ENCODE peak calls at places on chromosomes 7 and 10, in six cellular contexts. D, Z, J, G, O and U are unnamed samples.

GRCh38 chr7:106615808-106616691 is 44.9 kb downstream of the CCDC71L start:
- DNase-seq in D (no peak), Z (no peak), J (no peak), G (no peak), O (no peak), U (no peak)

GRCh38 chr7:133551471-133551870 is 298.6 kb downstream of the EXOC4 start:
- DNase-seq in D (no peak), Z (no peak), J (no peak), G (no peak), O (no peak), U (no peak)

GRCh38 chr7:116451958-116452729 is 47.4 kb upstream of the CAV2 start:
- DNase-seq in D (no peak), Z (no peak), J (no peak), G (no peak), O (no peak), U (no peak)

GRCh38 chr7:591856-592628 is 72.4 kb upstream of the PDGFA start:
- DNase-seq in D (no peak), Z (no peak), J (no peak), G (no peak), O (no peak), U (no peak)

GRCh38 chr7:4665661-4666060 is 16.4 kb upstream of the FOXK1 start:
- DNase-seq in D (no peak), Z (no peak), J (no peak), G (no peak), O (peak; percentile 81), U (peak; percentile 62)

GRCh38 chr7:130758429-130759056 is 24.5 kb upstream of the KLF14 start:
- DNase-seq in D (peak; percentile 37), Z (no peak), J (peak; percentile 65), G (peak; percentile 16), O (peak; percentile 68), U (peak; percentile 11)

GRCh38 chr7:117872565-117873055 is 631 bp downstream of the CTTNBP2 start:
- DNase-seq in D (no peak), Z (no peak), J (no peak), G (no peak), O (peak; percentile 16), U (no peak)

GRCh38 chr10:74738985-74739567 is 87.3 kb upstream of the KAT6B start:
- DNase-seq in D (no peak), Z (peak; percentile 45), J (peak; percentile 97), G (peak; percentile 18), O (peak; percentile 26), U (no peak)

GRCh38 chr7:88229302-88229870 is 9.5 kb upstream of the SRI start:
- DNase-seq in D (no peak), Z (no peak), J (no peak), G (no peak), O (no peak), U (no peak)

GRCh38 chr10:106565546-106565945 is 599.0 kb downstream of the SORCS1 start:
- DNase-seq in D (peak; percentile 59), Z (no peak), J (no peak), G (no peak), O (peak; percentile 27), U (peak; percentile 70)

GRCh38 chr10:110803830-110804338 is 67.8 kb upstream of the PDCD4 start:
- DNase-seq in D (peak; percentile 43), Z (no peak), J (peak; percentile 38), G (peak; percentile 42), O (peak; percentile 17), U (peak; percentile 40)

GRCh38 chr10:59505931-59506330 is 143.6 kb upstream of the FAM13C start:
- DNase-seq in D (no peak), Z (no peak), J (no peak), G (no peak), O (no peak), U (no peak)

GRCh38 chr10:30980951-30981616 is 50.6 kb downstream of the ZNF438 start:
- DNase-seq in D (no peak), Z (no peak), J (no peak), G (no peak), O (peak; percentile 77), U (peak; percentile 71)

GRCh38 chr7:152435384-152436278 is at the start of gene KMT2C:
- DNase-seq in D (peak; percentile 30), Z (peak; percentile 35), J (peak; percentile 75), G (peak; percentile 54), O (peak; percentile 47), U (peak; percentile 49)

GRCh38 chr7:2785071-2785500 is 59.0 kb downstream of the GNA12 start:
- DNase-seq in D (no peak), Z (no peak), J (no peak), G (no peak), O (peak; percentile 94), U (peak; percentile 18)